ENCODE peak calls at places on chromosomes 4 and X, in eight cellular contexts. V, E, M, C, B, Y, K and I are unnamed samples.

GRCh38 chr4:174314770-174315169 is 31.1 kb downstream of the CEP44 start:
- DNase-seq in Y (no peak), E (no peak), B (no peak), K (peak; percentile 79), C (no peak), V (peak; percentile 69), M (no peak), I (no peak)

GRCh38 chr4:61379406-61379805 is 179.3 kb downstream of the ADGRL3 start:
- DNase-seq in B (no peak), V (no peak), C (no peak), E (no peak), Y (no peak), K (no peak), M (no peak), I (no peak)

GRCh38 chrX:120428309-120428708 is 40.8 kb downstream of the LAMP2 start:
- DNase-seq in C (no peak), K (peak; percentile 6), B (no peak), M (no peak), E (no peak), V (peak; percentile 31), Y (no peak), I (no peak)

GRCh38 chr4:157222764-157223145 is 2.2 kb downstream of the GRIA2 start:
- DNase-seq in M (no peak), B (peak; percentile 36), C (no peak), K (no peak), Y (no peak), E (no peak), V (no peak), I (no peak)

GRCh38 chr4:80081566-80081965 is 8.5 kb upstream of the ANTXR2 start:
- DNase-seq in C (no peak), E (no peak), M (no peak), V (no peak), K (no peak), Y (no peak), B (no peak), I (no peak)

GRCh38 chr4:4430492-4431195 is 43.7 kb downstream of the NSG1 start:
- DNase-seq in V (peak; percentile 65), E (peak; percentile 49), M (no peak), C (no peak), K (peak; percentile 90), B (no peak), Y (no peak), I (no peak)

GRCh38 chrX:126847143-126847542 is 27.6 kb downstream of the PRR32 start:
- DNase-seq in K (no peak), Y (no peak), E (no peak), V (no peak), M (no peak), C (no peak), B (no peak), I (no peak)

GRCh38 chr4:25290490-25291067 is 22.0 kb upstream of the ZCCHC4 start:
- DNase-seq in E (no peak), B (no peak), C (no peak), K (no peak), Y (no peak), V (no peak), M (no peak), I (no peak)

GRCh38 chr4:31442236-31442635 is 722.1 kb downstream of the PCDH7 start:
- DNase-seq in B (no peak), C (no peak), M (no peak), E (no peak), V (no peak), Y (no peak), K (no peak), I (no peak)

GRCh38 chr4:39255266-39255665 is 72.9 kb downstream of the WDR19 start:
- DNase-seq in E (no peak), V (peak; percentile 6), B (no peak), M (no peak), Y (no peak), K (peak; percentile 6), C (no peak), I (no peak)

GRCh38 chrX:108359811-108360602 is 78.2 kb downstream of the COL4A6 start:
- DNase-seq in E (peak; percentile 33), M (no peak), B (no peak), V (peak; percentile 74), Y (no peak), K (peak; percentile 1), C (no peak), I (no peak)

GRCh38 chr4:74219241-74219640 is 61.3 kb downstream of the MTHFD2L start:
- DNase-seq in Y (no peak), K (no peak), E (no peak), C (no peak), B (no peak), M (no peak), V (no peak), I (no peak)

GRCh38 chr4:998096-998691 is 5.0 kb upstream of the SLC26A1 start:
- DNase-seq in B (no peak), C (no peak), E (no peak), Y (no peak), V (no peak), K (no peak), M (no peak), I (no peak)

GRCh38 chr4:997375-998071 is 4.3 kb upstream of the SLC26A1 start:
- DNase-seq in E (no peak), V (no peak), C (no peak), K (no peak), M (no peak), Y (no peak), B (no peak), I (no peak)

GRCh38 chr4:996030-996993 is 3.1 kb upstream of the SLC26A1 start:
- DNase-seq in M (no peak), V (no peak), C (no peak), Y (no peak), E (no peak), K (no peak), B (no peak), I (no peak)

GRCh38 chr4:995311-996026 is 2.3 kb upstream of the SLC26A1 start:
- DNase-seq in B (no peak), C (no peak), E (no peak), Y (no peak), K (no peak), M (no peak), V (no peak), I (no peak)

DNA sequence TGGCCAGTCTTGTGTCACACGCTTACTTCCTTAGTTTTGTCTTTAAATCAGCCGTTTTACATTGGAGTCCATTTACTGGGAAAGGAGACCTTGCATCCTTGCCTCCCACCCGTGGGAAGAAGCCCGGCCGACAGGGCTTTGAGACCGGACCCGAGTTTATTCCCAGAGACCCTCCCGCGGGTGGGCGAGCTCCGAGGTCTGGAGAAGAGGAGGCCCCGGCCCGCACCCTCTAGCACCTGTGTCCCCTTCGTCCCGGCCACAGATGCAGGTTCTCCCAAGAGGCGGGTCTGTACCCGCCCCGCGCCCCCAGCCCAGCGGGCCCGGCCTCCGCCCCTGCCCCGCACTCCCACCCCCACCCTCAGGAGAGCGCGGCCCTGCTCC is 3.8 kb upstream of the SLC26A1 start:
- DNase-seq in V (no peak), K (no peak), B (no peak), Y (no peak), C (no peak), E (no peak), M (no peak), I (no peak)
- H3K4me3 ChIP-seq in V (no peak overlapping the region), K (no peak overlapping the region), B (peak overlapping the region; percentile 25), Y (no peak overlapping the region), C (peak overlapping the region; percentile 14), E (no peak overlapping the region), M (no peak overlapping the region), I (no peak overlapping the region)

GRCh38 chr4:127601029-127601428 is 31.7 kb upstream of the INTU start:
- DNase-seq in E (no peak), V (peak; percentile 75), Y (no peak), K (peak; percentile 42), M (no peak), B (no peak), C (no peak), I (no peak)
- TF ChIP-seq CTCF in E (peak; percentile 55), V (peak; percentile 12), Y (no peak), K (peak; percentile 44), M (no peak), B (no peak), C (no peak), I (peak; percentile 36)

DNA sequence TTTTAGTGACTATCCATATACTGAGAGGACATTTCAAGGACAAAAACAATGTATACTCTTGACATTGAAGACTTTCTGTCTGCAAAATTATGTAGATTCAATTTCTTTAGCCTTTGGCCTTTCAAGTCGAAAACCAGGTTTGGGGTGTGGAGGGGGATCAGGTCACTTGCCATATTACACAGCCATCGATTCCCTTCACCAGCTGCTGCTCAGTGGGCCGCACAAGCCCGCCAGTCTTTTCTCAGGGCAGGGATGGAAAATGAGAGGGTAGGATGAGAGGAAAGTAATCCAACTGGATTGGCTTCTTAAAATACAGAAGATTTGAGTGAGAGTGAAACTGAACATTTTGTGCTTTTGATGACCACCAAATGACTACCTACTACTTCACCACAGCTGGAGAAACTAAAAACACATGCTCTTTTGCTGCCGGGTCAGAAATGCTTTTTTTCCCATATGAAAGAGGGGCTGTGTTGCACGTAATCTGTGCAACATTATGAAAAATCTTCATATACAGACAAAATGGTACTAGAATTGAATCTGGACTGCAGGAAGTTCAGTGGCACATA is 51.4 kb downstream of the FHL1 start:
- DNase-seq in E (no peak), Y (no peak), M (no peak), K (peak; percentile 72), C (no peak), V (no peak), B (no peak), I (no peak)
- H3K4me3 ChIP-seq in E (no peak overlapping the region), Y (no peak overlapping the region), M (peak overlapping the region; percentile 47), K (no peak overlapping the region), C (no peak overlapping the region), V (no peak overlapping the region), B (no peak overlapping the region), I (no peak overlapping the region)

GRCh38 chr4:47383829-47384427 is 79.6 kb downstream of the COMMD8 start:
- DNase-seq in C (no peak), K (peak; percentile 41), E (peak; percentile 21), Y (no peak), V (peak; percentile 68), B (no peak), M (no peak), I (no peak)
- TF ChIP-seq CTCF in C (peak; percentile 14), K (peak; percentile 55), E (peak; percentile 56), Y (peak; percentile 63), V (peak; percentile 26), B (no peak), M (peak; percentile 29), I (peak; percentile 43)